ENCODE peak calls at places on chromosomes 12 and 14, in eight cellular contexts. T is K562, C is osteoblast, L is A549, H is neural progenitor cell, E is thoracic aorta, V is stomach, B is HepG2. D is an unnamed sample. For H3K4me1, the result is how much of the 10 kb centered on the place peaks cover.

GRCh38 chr12:53961025-53961761 is 6.5 kb downstream of the HOXC12 start:
- DNase-seq in L (no peak), T (no peak), B (no peak), V (no peak), H (peak), C (peak), E (no peak), D (no peak)

GRCh38 chr14:23052182-23052623 is 5.1 kb downstream of the CDH24 start:
- DNase-seq in T (peak), B (peak), H (no peak), L (peak), E (no peak), C (peak), V (peak), D (peak)

GRCh38 chr12:75910452-75910722 is 121.2 kb downstream of the PHLDA1 start:
- DNase-seq in V (no peak), T (no peak), H (no peak), L (no peak), B (no peak), C (no peak), E (no peak), D (no peak)

GRCh38 chr12:58504539-58504938 is 415.8 kb downstream of the LRIG3 start:
- DNase-seq in B (no peak), H (no peak), C (no peak), E (no peak), T (no peak), L (peak), V (no peak), D (no peak)

GRCh38 chr12:6343518-6343917 is 1.6 kb upstream of the TNFRSF1A start:
- DNase-seq in B (no peak), H (no peak), V (no peak), C (no peak), E (no peak), L (peak), T (no peak), D (no peak)

GRCh38 chr12:62738611-62739010 is 196.3 kb downstream of the PPM1H start:
- DNase-seq in T (no peak), H (no peak), L (no peak), V (no peak), C (no peak), E (no peak), B (no peak), D (no peak)

GRCh38 chr14:65117795-65118746 is 15.8 kb upstream of the MAX start:
- DNase-seq in C (no peak), T (no peak), L (no peak), E (no peak), H (no peak), V (no peak), B (no peak), D (no peak)

GRCh38 chr12:45089417-45089816 is 38.5 kb upstream of the DBX2 start:
- DNase-seq in L (no peak), E (no peak), H (peak), V (no peak), T (no peak), C (no peak), B (no peak), D (no peak)

GRCh38 chr12:121090576-121091125 is 42.0 kb upstream of the P2RX7 start:
- DNase-seq in L (no peak), C (no peak), T (no peak), H (no peak), B (no peak), E (no peak), V (no peak), D (no peak)

GRCh38 chr12:102480401-102480800 is at the start of gene IGF1:
- DNase-seq in C (no peak), B (no peak), H (no peak), E (no peak), T (no peak), L (no peak), V (no peak), D (no peak)

GRCh38 chr12:107368586-107368985 is 275.2 kb upstream of the CRY1 start:
- DNase-seq in T (no peak), E (no peak), C (no peak), V (no peak), L (no peak), H (no peak), B (no peak), D (no peak)

GRCh38 chr14:89767861-89768268 is 186.7 kb downstream of the EFCAB11 start:
- DNase-seq in B (peak), L (peak), H (peak), C (no peak), E (no peak), V (no peak), T (no peak), D (peak)

GRCh38 chr14:35879654-35880249 is 53.6 kb downstream of the BRMS1L start:
- DNase-seq in T (no peak), C (no peak), H (peak), L (peak), V (no peak), B (peak), E (no peak), D (no peak)

GRCh38 chr12:18651525-18651924 is 86.3 kb downstream of the PLCZ1 start:
- DNase-seq in E (no peak), C (no peak), B (no peak), V (no peak), T (no peak), L (no peak), H (no peak), D (no peak)

GRCh38 chr12:9365296-9365695 is 157.1 kb upstream of the PZP start:
- DNase-seq in V (no peak), C (no peak), H (no peak), T (no peak), B (no peak), E (no peak), L (no peak), D (no peak)

GRCh38 chr14:101889898-101890297 is 74.5 kb upstream of the DYNC1H1 start:
- DNase-seq in V (no peak), H (no peak), B (no peak), C (no peak), E (no peak), T (no peak), L (peak), D (no peak)

GRCh38 chr12:64522807-64523206 is 70.9 kb downstream of the TBK1 start:
- DNase-seq in T (no peak), C (no peak), E (no peak), V (no peak), L (no peak), H (no peak), B (no peak), D (no peak)

GRCh38 chr12:68268971-68269370 is 15.6 kb upstream of the IL22 start:
- DNase-seq in H (no peak), B (no peak), T (no peak), L (no peak), V (no peak), C (no peak), E (no peak), D (no peak)

GRCh38 chr12:27193854-27194544 is 50.1 kb upstream of the STK38L start:
- DNase-seq in T (no peak), E (peak), C (peak), L (peak), H (no peak), B (no peak), V (no peak), D (no peak)

GRCh38 chr12:68915055-68915454 is 17.9 kb downstream of the CPM start:
- DNase-seq in C (no peak), T (no peak), B (no peak), E (no peak), H (no peak), L (no peak), V (no peak), D (no peak)

GRCh38 chr14:84343637-84344036 is 1186.3 kb upstream of the FLRT2 start:
- DNase-seq in T (no peak), B (no peak), C (no peak), V (no peak), H (no peak), L (no peak), E (no peak), D (no peak)

GRCh38 chr14:105855893-105856675 is 329.7 kb downstream of the TMEM121 start:
- DNase-seq in B (no peak), C (no peak), T (no peak), E (no peak), H (no peak), L (no peak), V (no peak), D (peak)

GRCh38 chr12:122858591-122859302 is 23.5 kb downstream of the HIP1R start:
- DNase-seq in T (no peak), H (no peak), V (no peak), C (peak), B (no peak), L (no peak), E (no peak), D (no peak)

GRCh38 chr12:50929831-50930230 is 22.5 kb upstream of the HIGD1C start:
- DNase-seq in T (no peak), B (no peak), V (no peak), E (no peak), C (no peak), H (no peak), L (no peak), D (no peak)
- H3K4me3 ChIP-seq in T (no peak), B (no peak), V (peak), E (peak), C (no peak), H (no peak), L (no peak), D (peak)

GRCh38 chr14:54420478-54421116 is 20.6 kb downstream of the CNIH1 start:
- DNase-seq in T (peak), V (no peak), E (no peak), L (peak), B (peak), H (peak), C (no peak), D (peak)
- TF ChIP-seq CTCF in T (peak), V (peak), E (peak), L (peak), B (peak), H (peak), C (peak), D (peak)

GRCh38 chr14:100241279-100241678 is 2.3 kb downstream of the YY1 start:
- DNase-seq in E (no peak), T (no peak), C (no peak), B (no peak), H (no peak), V (no peak), L (no peak), D (no peak)

GRCh38 chr14:100238419-100239199 is at the start of gene YY1:
- DNase-seq in B (peak), L (peak), E (peak), H (peak), C (peak), T (peak), V (peak), D (peak)

GRCh38 chr14:100239200-100239839 is 376 bp downstream of the YY1 start:
- DNase-seq in L (no peak), C (no peak), B (no peak), H (no peak), V (no peak), E (no peak), T (peak), D (peak)

GRCh38 chr14:100240725-100241032 is 1.7 kb downstream of the YY1 start:
- DNase-seq in V (no peak), T (no peak), E (no peak), L (no peak), H (no peak), C (no peak), B (no peak), D (no peak)

DNA sequence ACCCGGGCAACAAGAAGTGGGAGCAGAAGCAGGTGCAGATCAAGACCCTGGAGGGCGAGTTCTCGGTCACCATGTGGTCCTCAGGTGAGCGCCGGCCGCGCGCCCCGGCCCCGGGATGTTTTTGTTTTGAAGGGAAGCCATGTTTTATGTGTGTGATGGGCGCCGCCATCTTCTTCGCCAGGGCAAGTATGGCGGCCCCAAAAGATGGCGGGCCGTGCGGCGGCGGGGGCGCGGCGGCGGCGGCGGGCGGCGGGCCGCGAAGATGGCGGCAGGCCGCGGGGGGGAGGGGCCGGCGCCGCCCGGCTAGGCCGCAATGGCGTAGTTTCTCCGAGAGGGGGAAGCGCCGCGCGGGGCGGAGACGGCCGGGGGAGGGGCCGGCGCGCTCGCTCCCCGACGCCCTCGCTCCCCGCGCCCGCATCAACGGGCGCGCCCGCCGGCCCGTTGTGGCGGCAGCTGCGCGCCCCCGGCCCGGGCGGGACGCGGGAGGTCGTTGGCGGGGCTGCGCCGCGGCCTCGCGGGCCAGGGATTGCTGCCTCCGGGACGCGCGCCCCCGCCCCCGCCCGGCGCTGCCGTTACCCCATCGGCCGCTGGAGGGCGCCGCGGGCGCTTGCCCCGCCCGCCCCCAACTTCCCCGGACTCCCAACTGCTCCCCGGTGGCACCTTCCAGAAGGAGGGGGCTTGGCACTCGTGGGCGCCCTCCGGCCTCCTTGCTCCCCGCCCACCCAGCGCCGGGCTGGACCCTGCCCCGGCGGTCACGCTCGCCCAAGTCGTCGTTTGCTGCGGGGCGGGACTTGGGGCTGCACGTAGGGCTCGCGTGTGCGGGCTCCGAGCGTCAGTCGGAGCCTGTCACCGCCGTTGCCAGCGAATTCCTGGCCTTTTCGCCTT is 1.1 kb downstream of the YY1 start:
- DNase-seq in B (peak), C (peak), T (peak), H (peak), E (peak), V (peak), L (peak), D (peak)
- H3K4me1 ChIP-seq in B (half or more), C (under half), T (under half), H (under half), E (half or more), V (half or more), L (under half), D (under half)

GRCh38 chr12:1806301-1807106 is 13.9 kb upstream of the LRTM2 start:
- DNase-seq in T (no peak), C (no peak), V (peak), B (no peak), E (no peak), H (no peak), L (no peak), D (no peak)

GRCh38 chr12:1803736-1804135 is 16.6 kb upstream of the LRTM2 start:
- DNase-seq in H (no peak), C (no peak), B (no peak), V (no peak), L (no peak), E (no peak), T (no peak), D (no peak)

GRCh38 chr12:1807107-1807478 is 13.3 kb upstream of the LRTM2 start:
- DNase-seq in B (peak), L (no peak), T (no peak), H (no peak), C (no peak), E (no peak), V (no peak), D (no peak)

GRCh38 chr12:1805441-1806081 is 14.8 kb upstream of the LRTM2 start:
- DNase-seq in T (no peak), V (no peak), B (no peak), H (no peak), C (no peak), L (no peak), E (no peak), D (peak)

GRCh38 chr12:1804545-1805332 is 15.6 kb upstream of the LRTM2 start:
- DNase-seq in L (peak), H (peak), V (peak), B (peak), T (peak), C (peak), E (peak), D (peak)
- H3K4me3 ChIP-seq in L (no peak), H (no peak), V (no peak), B (no peak), T (no peak), C (no peak), E (no peak), D (no peak)

DNA sequence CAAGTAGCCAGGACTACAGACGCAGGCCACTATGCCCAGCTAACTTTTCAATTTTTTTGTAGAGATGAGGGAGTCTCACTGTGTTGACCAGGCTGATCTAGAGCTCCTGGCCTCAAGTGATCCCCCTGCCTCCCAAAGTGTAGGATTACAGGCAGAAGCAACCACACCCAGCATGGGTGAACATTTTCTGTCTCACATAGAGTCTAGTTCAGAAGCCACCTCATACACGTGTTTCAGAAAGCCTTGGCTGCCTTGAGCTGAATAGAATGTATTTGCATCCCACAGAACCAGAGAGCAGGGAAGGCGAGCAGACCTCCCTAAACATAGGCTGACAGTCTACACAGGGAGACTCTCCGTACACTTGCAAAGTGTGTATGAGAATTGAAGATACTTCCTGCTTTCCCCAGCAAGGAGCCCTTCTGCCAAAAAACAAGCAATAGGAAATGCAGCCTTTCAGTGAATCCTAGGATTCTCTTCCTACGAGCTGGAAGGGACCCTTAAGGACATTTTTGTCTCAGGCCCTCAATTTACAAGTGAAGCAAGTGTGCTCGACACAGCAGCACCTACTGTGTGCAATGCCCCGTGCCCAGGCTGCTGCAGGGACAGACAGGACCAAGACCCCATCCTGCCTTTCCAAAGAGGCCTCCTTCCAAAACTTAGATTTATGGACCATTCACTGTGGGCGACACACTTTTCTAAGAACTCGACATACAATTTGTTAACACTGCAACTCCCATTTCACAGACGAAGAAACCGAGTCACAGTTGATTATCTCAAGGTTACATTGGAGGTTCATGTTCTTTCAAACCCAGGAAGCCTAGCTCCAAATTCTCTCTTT is 11.2 kb downstream of the NUAK1 start:
- DNase-seq in E (no peak), V (no peak), C (peak), L (peak), H (no peak), T (no peak), B (peak), D (no peak)
- TF ChIP-seq CTCF in E (no peak), V (no peak), C (no peak), L (no peak), H (no peak), T (no peak), B (no peak), D (no peak)

DNA sequence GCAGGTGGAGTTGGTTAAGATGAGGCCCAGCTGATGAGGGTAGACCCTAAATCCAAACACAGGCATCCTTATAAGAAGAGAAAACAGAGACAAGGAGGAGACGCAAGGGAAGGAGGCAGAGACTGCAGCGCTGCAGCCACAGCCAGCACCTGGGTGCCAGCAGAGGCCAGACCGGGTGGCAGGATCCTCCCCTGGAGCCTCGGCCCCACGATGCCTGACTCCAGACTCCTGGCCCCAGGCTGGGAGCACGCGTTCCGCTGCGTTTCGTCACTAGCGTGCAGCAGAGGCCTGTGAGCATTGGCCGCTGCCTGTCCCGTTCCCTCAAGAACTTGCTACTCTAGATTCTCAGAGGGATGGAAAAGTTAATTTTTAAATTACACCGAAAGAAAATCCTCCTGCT is 57.8 kb upstream of the FBRSL1 start:
- DNase-seq in L (no peak), H (no peak), E (no peak), B (no peak), V (no peak), C (no peak), T (no peak), D (no peak)
- H3K4me1 ChIP-seq in L (under half), H (half or more), E (under half), B (half or more), V (under half), C (under half), T (half or more), D (under half)

DNA sequence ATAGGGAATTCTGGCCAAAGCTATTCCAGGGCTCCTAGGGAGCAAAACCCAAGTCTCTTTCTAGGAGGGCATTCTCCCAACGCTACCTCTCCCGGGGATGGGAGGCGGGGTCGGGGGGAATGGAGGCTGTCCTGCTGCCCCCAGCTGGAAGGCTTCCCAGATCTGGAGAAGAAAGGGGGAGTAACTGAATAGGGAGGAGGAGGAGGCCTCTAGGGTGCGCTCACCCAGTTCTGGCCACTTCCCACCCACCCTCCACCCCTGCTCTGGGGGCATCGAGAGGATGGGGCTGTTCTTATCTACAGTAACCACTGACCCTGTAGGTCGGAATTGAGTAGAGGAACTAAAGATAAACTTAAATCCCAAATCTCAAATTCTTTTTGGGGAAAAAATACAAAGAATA is 577 bp upstream of the RNASE1 start:
- DNase-seq in H (no peak), C (no peak), E (no peak), V (no peak), T (peak), L (no peak), B (no peak), D (no peak)
- H3K4me3 ChIP-seq in H (no peak), C (no peak), E (no peak), V (no peak), T (peak), L (no peak), B (no peak), D (no peak)

DNA sequence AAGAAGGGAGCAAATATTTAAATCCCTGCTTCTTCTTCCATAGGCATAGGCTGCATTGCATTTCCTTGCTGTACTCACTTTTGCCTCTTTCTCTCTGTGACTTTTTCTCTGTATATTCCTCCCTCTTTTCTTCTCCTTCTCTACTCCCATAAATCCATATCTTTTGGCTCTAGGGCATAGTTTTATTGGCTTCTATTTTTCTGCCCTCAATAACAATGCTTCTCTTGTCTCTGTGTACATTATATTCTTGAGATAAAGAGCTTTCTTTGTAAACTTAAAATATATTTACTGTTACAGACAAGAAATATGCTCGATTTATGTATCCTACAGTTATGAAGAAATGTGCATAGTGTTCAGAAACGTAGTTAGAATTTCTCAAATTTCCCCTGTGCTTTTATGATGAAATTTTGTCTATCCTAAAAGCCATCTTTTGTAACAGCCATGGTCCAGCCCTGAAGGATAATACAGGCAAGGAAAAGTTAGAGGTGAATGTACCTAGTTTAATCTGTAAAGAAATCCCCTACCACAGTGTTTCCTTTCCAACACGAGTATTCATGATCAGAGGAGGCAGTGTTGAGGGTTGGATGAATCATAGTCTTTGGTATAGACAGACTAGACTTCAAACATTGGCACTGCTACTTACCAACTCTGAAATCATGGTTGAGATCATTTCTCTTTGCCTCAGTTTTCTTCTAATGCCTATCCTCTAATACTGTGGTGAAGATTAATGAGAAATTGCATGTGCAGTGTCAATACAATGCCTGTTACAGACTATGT is 173.3 kb upstream of the FAR2 start:
- DNase-seq in L (no peak), V (no peak), T (no peak), H (no peak), E (no peak), C (no peak), B (no peak), D (no peak)
- TF ChIP-seq CTCF in L (no peak), V (no peak), T (no peak), H (no peak), E (no peak), C (no peak), B (no peak), D (no peak)